ENCODE peak calls at places on chromosome 1, in nine cellular contexts. One of them, this sample, is unnamed.
A peak's percentile ranks its signal among the peaks of the same experiment; 100 is the strongest.

GRCh38 chr1:27109103-27109822 is 45.7 kb downstream of the SLC9A1 start:
- DNase-seq in K562: peak; percentile 54
- DNase-seq in HepG2: peak; percentile 29
- DNase-seq in spleen: peak; percentile 81
- DNase-seq in transverse colon: peak; percentile 58
- DNase-seq in suprapubic skin: no peak
- DNase-seq in HCT116: peak; percentile 38
- DNase-seq in breast epithelium: no peak
- DNase-seq in prostate gland: no peak
- DNase-seq in this sample: no peak

GRCh38 chr1:41588334-41588875 is 103.9 kb upstream of the EDN2 start:
- DNase-seq in K562: no peak
- DNase-seq in HepG2: no peak
- DNase-seq in spleen: no peak
- DNase-seq in transverse colon: no peak
- DNase-seq in suprapubic skin: no peak
- DNase-seq in HCT116: no peak
- DNase-seq in breast epithelium: no peak
- DNase-seq in prostate gland: no peak
- DNase-seq in this sample: no peak

GRCh38 chr1:99602404-99602969 is 43.4 kb upstream of the PALMD start:
- DNase-seq in K562: no peak
- DNase-seq in HepG2: no peak
- DNase-seq in spleen: no peak
- DNase-seq in transverse colon: no peak
- DNase-seq in suprapubic skin: no peak
- DNase-seq in HCT116: no peak
- DNase-seq in breast epithelium: no peak
- DNase-seq in prostate gland: no peak
- DNase-seq in this sample: no peak

GRCh38 chr1:44811234-44811633 is 2.9 kb downstream of the BTBD19 start:
- DNase-seq in K562: no peak
- DNase-seq in HepG2: no peak
- DNase-seq in spleen: peak; percentile 47
- DNase-seq in transverse colon: no peak
- DNase-seq in suprapubic skin: peak; percentile 12
- DNase-seq in HCT116: no peak
- DNase-seq in breast epithelium: no peak
- DNase-seq in prostate gland: no peak
- DNase-seq in this sample: no peak

GRCh38 chr1:209411491-209411929 is 172.0 kb upstream of the CAMK1G start:
- DNase-seq in K562: no peak
- DNase-seq in HepG2: no peak
- DNase-seq in spleen: no peak
- DNase-seq in transverse colon: no peak
- DNase-seq in suprapubic skin: no peak
- DNase-seq in HCT116: no peak
- DNase-seq in breast epithelium: peak; percentile 59
- DNase-seq in prostate gland: peak; percentile 58
- DNase-seq in this sample: no peak

GRCh38 chr1:78003882-78004718 is 639 bp upstream of the DNAJB4 start:
- DNase-seq in K562: peak; percentile 58
- DNase-seq in HepG2: peak; percentile 77
- DNase-seq in spleen: peak; percentile 78
- DNase-seq in transverse colon: peak; percentile 58
- DNase-seq in suprapubic skin: no peak
- DNase-seq in HCT116: peak; percentile 88
- DNase-seq in breast epithelium: peak; percentile 48
- DNase-seq in prostate gland: peak; percentile 19
- DNase-seq in this sample: peak; percentile 19

GRCh38 chr1:241357366-241358305 is 631 bp upstream of the RGS7 start:
- DNase-seq in K562: no peak
- DNase-seq in HepG2: no peak
- DNase-seq in spleen: no peak
- DNase-seq in transverse colon: no peak
- DNase-seq in suprapubic skin: no peak
- DNase-seq in HCT116: no peak
- DNase-seq in breast epithelium: no peak
- DNase-seq in prostate gland: no peak
- DNase-seq in this sample: no peak

GRCh38 chr1:25220666-25221065 is 11.6 kb downstream of the SYF2 start:
- DNase-seq in K562: no peak
- DNase-seq in HepG2: no peak
- DNase-seq in spleen: no peak
- DNase-seq in transverse colon: peak; percentile 36
- DNase-seq in suprapubic skin: no peak
- DNase-seq in HCT116: no peak
- DNase-seq in breast epithelium: no peak
- DNase-seq in prostate gland: no peak
- DNase-seq in this sample: no peak

GRCh38 chr1:17886361-17886760 is 131.2 kb downstream of the ACTL8 start:
- DNase-seq in K562: no peak
- DNase-seq in HepG2: no peak
- DNase-seq in spleen: no peak
- DNase-seq in transverse colon: no peak
- DNase-seq in suprapubic skin: peak; percentile 53
- DNase-seq in HCT116: no peak
- DNase-seq in breast epithelium: no peak
- DNase-seq in prostate gland: no peak
- DNase-seq in this sample: no peak

GRCh38 chr1:164640673-164641352 is 81.8 kb downstream of the PBX1 start:
- DNase-seq in K562: no peak
- DNase-seq in HepG2: no peak
- DNase-seq in spleen: no peak
- DNase-seq in transverse colon: no peak
- DNase-seq in suprapubic skin: no peak
- DNase-seq in HCT116: no peak
- DNase-seq in breast epithelium: peak; percentile 79
- DNase-seq in prostate gland: no peak
- DNase-seq in this sample: no peak

GRCh38 chr1:186948542-186948941 is 119.8 kb downstream of the PLA2G4A start:
- DNase-seq in K562: no peak
- DNase-seq in HepG2: no peak
- DNase-seq in spleen: no peak
- DNase-seq in transverse colon: no peak
- DNase-seq in suprapubic skin: no peak
- DNase-seq in HCT116: no peak
- DNase-seq in breast epithelium: no peak
- DNase-seq in prostate gland: no peak
- DNase-seq in this sample: no peak

DNA sequence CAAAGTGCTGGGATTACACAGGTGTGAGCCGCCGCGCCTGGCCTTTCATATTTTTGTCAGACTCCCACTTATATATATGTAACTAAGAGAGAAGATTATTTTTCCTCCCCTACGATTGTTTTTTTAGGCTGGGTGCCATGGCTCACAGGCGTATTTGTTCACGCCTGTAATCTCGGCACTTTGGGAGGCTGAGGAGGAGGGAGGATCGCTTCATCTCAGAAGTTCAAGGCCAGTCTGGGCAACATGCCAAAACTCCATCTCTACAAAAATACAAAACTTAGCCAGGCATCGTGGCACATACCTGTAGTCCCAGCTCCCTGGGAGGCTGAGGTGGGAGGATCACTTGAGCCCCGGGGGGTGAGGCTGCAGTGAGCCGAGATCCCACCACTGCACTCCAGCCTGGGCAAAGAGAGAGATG is 23.9 kb upstream of the ITLN2 start:
- DNase-seq in K562: no peak
- DNase-seq in HepG2: peak; percentile 80
- DNase-seq in spleen: no peak
- DNase-seq in transverse colon: peak; percentile 41
- DNase-seq in suprapubic skin: no peak
- DNase-seq in HCT116: no peak
- DNase-seq in breast epithelium: no peak
- DNase-seq in prostate gland: no peak
- DNase-seq in this sample: no peak
- TF ChIP-seq POLR2AphosphoS5 in K562: no peak
- TF ChIP-seq POLR2AphosphoS5 in HepG2: no peak
- TF ChIP-seq POLR2AphosphoS5 in spleen: no peak
- TF ChIP-seq POLR2AphosphoS5 in transverse colon: no peak
- TF ChIP-seq POLR2AphosphoS5 in suprapubic skin: no peak
- TF ChIP-seq POLR2AphosphoS5 in HCT116: no peak
- TF ChIP-seq POLR2AphosphoS5 in breast epithelium: no peak
- TF ChIP-seq POLR2AphosphoS5 in prostate gland: no peak
- TF ChIP-seq POLR2AphosphoS5 in this sample: no peak

GRCh38 chr1:247415423-247416361 is at the start of gene NLRP3:
- DNase-seq in K562: no peak
- DNase-seq in HepG2: peak; percentile 5
- DNase-seq in spleen: peak; percentile 85
- DNase-seq in transverse colon: peak; percentile 34
- DNase-seq in suprapubic skin: no peak
- DNase-seq in HCT116: no peak
- DNase-seq in breast epithelium: no peak
- DNase-seq in prostate gland: no peak
- DNase-seq in this sample: no peak
- TF ChIP-seq POLR2A in K562: no peak
- TF ChIP-seq POLR2A in HepG2: no peak
- TF ChIP-seq POLR2A in spleen: no peak
- TF ChIP-seq POLR2A in transverse colon: peak; percentile 60
- TF ChIP-seq POLR2A in suprapubic skin: no peak
- TF ChIP-seq POLR2A in HCT116: no peak
- TF ChIP-seq POLR2A in breast epithelium: no peak
- TF ChIP-seq POLR2A in prostate gland: no peak
- TF ChIP-seq POLR2A in this sample: no peak

GRCh38 chr1:151511636-151512215 is 539 bp downstream of the CGN start:
- DNase-seq in K562: no peak
- DNase-seq in HepG2: no peak
- DNase-seq in spleen: no peak
- DNase-seq in transverse colon: peak; percentile 66
- DNase-seq in suprapubic skin: peak; percentile 83
- DNase-seq in HCT116: no peak
- DNase-seq in breast epithelium: peak; percentile 53
- DNase-seq in prostate gland: peak; percentile 46
- DNase-seq in this sample: no peak

GRCh38 chr1:151512326-151512725 is 1.1 kb downstream of the CGN start:
- DNase-seq in K562: no peak
- DNase-seq in HepG2: no peak
- DNase-seq in spleen: no peak
- DNase-seq in transverse colon: no peak
- DNase-seq in suprapubic skin: no peak
- DNase-seq in HCT116: no peak
- DNase-seq in breast epithelium: no peak
- DNase-seq in prostate gland: no peak
- DNase-seq in this sample: no peak

GRCh38 chr1:151513626-151514101 is 2.5 kb downstream of the CGN start:
- DNase-seq in K562: no peak
- DNase-seq in HepG2: peak; percentile 76
- DNase-seq in spleen: no peak
- DNase-seq in transverse colon: peak; percentile 91
- DNase-seq in suprapubic skin: no peak
- DNase-seq in HCT116: no peak
- DNase-seq in breast epithelium: peak; percentile 58
- DNase-seq in prostate gland: peak; percentile 67
- DNase-seq in this sample: no peak

GRCh38 chr1:151514366-151514765 is 3.2 kb downstream of the CGN start:
- DNase-seq in K562: no peak
- DNase-seq in HepG2: no peak
- DNase-seq in spleen: no peak
- DNase-seq in transverse colon: no peak
- DNase-seq in suprapubic skin: no peak
- DNase-seq in HCT116: no peak
- DNase-seq in breast epithelium: no peak
- DNase-seq in prostate gland: no peak
- DNase-seq in this sample: no peak

DNA sequence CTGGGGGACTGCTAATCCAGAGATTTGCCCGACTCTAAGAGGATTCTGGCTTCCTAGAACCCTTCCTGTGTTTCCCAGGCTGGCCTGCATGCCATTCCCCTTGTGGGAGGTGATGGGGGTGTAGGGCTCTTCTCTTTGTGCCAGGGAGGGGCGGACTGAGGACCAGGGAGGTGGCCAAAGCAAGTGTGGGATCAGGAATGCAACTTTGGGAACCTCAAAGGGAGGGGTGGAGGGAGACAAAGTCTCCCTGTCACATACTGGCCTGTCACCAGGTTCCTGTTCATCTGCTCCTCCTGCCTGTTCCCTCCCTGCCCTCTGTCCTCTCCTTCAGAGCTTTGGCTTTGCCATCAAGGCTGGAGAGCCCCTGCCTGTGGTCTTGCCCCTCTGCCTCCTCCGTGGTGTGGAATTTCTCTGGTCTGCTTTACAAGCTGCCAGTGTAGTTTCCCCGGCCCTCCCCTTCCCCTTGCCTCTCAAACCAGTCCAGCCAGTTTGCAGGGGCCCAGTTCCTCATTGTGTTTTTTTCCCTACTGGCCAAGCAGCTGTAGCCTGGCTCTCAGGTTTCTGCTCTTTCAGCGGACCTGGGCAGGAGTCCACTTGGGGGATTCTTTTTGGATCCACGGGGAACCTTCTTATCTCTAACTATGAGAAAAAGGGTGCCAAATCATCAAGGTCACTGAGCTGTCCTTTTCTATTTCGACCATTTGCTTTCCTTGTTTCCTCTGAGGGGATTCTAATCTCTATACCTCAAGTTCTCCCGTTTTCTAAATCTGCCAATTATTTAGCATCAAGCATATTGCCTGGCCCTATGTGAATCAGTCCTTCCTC is 1.8 kb downstream of the CGN start:
- DNase-seq in K562: no peak
- DNase-seq in HepG2: no peak
- DNase-seq in spleen: no peak
- DNase-seq in transverse colon: peak; percentile 86
- DNase-seq in suprapubic skin: no peak
- DNase-seq in HCT116: no peak
- DNase-seq in breast epithelium: peak; percentile 84
- DNase-seq in prostate gland: peak; percentile 90
- DNase-seq in this sample: no peak
- TF ChIP-seq POLR2AphosphoS5 in K562: no peak
- TF ChIP-seq POLR2AphosphoS5 in HepG2: no peak
- TF ChIP-seq POLR2AphosphoS5 in spleen: no peak
- TF ChIP-seq POLR2AphosphoS5 in transverse colon: peak; percentile 81
- TF ChIP-seq POLR2AphosphoS5 in suprapubic skin: no peak
- TF ChIP-seq POLR2AphosphoS5 in HCT116: peak; percentile 47
- TF ChIP-seq POLR2AphosphoS5 in breast epithelium: no peak
- TF ChIP-seq POLR2AphosphoS5 in prostate gland: peak; percentile 85
- TF ChIP-seq POLR2AphosphoS5 in this sample: no peak

DNA sequence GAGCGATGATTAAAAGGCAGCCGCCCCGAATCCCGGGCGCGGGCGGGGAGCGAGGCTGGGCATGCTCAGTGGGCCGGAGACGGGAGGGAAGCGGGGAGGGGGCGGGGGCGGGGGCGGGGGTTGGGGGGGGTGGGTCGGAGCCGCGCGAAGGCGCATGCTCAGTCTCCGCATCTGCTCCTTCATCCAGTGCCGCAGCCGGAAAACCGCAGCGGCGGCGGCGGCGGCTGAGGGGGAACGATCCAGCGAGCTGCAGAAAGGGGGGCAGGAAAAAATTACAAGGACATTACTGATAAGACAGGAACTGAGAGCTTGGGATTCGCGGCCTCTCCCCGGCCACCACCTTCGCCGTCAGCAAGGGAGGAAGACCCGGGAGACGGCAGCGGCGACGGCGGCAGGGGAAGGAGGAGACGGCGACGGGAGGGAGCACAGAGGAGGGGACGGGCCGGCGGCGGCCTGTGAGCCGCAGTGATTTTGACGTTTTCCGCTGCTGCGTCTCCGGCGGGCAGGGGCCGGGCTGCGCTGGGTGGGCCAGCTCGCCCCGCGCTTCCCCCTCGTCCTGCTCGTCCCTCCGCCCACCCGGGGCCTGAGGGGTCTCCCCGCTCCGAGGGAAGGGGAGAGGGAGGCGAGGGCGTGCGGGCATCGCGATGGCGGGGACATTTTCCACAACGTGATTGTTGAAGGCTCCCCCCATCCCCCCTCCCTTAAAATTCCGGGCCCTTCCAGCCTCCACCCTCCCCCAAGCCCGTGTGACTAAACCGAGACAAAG is at the start of gene CAMSAP2:
- DNase-seq in K562: peak; percentile 95
- DNase-seq in HepG2: peak; percentile 68
- DNase-seq in spleen: peak; percentile 91
- DNase-seq in transverse colon: peak; percentile 86
- DNase-seq in suprapubic skin: peak; percentile 92
- DNase-seq in HCT116: peak; percentile 34
- DNase-seq in breast epithelium: peak; percentile 83
- DNase-seq in prostate gland: peak; percentile 81
- DNase-seq in this sample: peak; percentile 55
- TF ChIP-seq POLR2A in K562: no peak
- TF ChIP-seq POLR2A in HepG2: peak; percentile 44
- TF ChIP-seq POLR2A in spleen: no peak
- TF ChIP-seq POLR2A in transverse colon: peak; percentile 79
- TF ChIP-seq POLR2A in suprapubic skin: peak; percentile 57
- TF ChIP-seq POLR2A in HCT116: peak; percentile 53
- TF ChIP-seq POLR2A in breast epithelium: peak; percentile 86
- TF ChIP-seq POLR2A in prostate gland: peak; percentile 87
- TF ChIP-seq POLR2A in this sample: peak; percentile 55

This sample was measured in GM12892.